ENCODE peak calls at places on chromosomes 16 and 17, in five cellular contexts. W is GM10248, K is GM23248, M is GM04504, D is GM04503. A is an unnamed sample.

GRCh38 chr16:2598723-2599122 is 60.9 kb downstream of the PDPK1 start:
- DNase-seq in W (no peak), D (no peak), K (no peak), M (no peak), A (no peak)

GRCh38 chr16:52873997-52874500 is 178.6 kb downstream of the CHD9NB start:
- DNase-seq in K (no peak), W (no peak), M (no peak), D (no peak), A (no peak)

GRCh38 chr17:41533613-41534012 is 5.5 kb upstream of the KRT19 start:
- DNase-seq in M (no peak), K (no peak), D (no peak), W (no peak), A (no peak)

GRCh38 chr17:50918071-50918932 is 52.1 kb upstream of the TOB1 start:
- DNase-seq in D (no peak), M (no peak), K (no peak), W (no peak), A (no peak)

GRCh38 chr17:82960419-82961271 is 118.8 kb upstream of the METRNL start:
- DNase-seq in W (no peak), D (no peak), K (no peak), M (no peak), A (no peak)

GRCh38 chr16:8948069-8948593 is 15.6 kb downstream of the USP7 start:
- DNase-seq in W (no peak), K (no peak), D (no peak), M (no peak), A (no peak)

GRCh38 chr17:78736526-78737079 is 45.5 kb downstream of the CYTH1 start:
- DNase-seq in K (no peak), D (no peak), W (peak; percentile 62), M (no peak), A (no peak)

GRCh38 chr17:69269174-69269998 is 40.8 kb upstream of the ABCA10 start:
- DNase-seq in D (peak; percentile 24), M (peak; percentile 39), W (no peak), K (peak; percentile 59), A (peak; percentile 89)

GRCh38 chr16:3059041-3059722 is 6.3 kb upstream of the IL32 start:
- DNase-seq in K (peak; percentile 93), M (peak; percentile 74), D (peak; percentile 50), W (peak; percentile 95), A (peak; percentile 16)

GRCh38 chr16:66167564-66168291 is 198.8 kb upstream of the CDH5 start:
- DNase-seq in D (no peak), M (no peak), W (no peak), K (no peak), A (no peak)

GRCh38 chr16:2087426-2088191 is 39.8 kb downstream of the TSC2 start:
- DNase-seq in W (no peak), D (no peak), K (no peak), M (no peak), A (no peak)

GRCh38 chr16:66609139-66609510 is 4.6 kb downstream of the CMTM3 start:
- DNase-seq in D (no peak), W (no peak), M (no peak), K (no peak), A (no peak)

GRCh38 chr16:11268921-11269375 is at the start of gene TNP2:
- DNase-seq in M (no peak), W (no peak), K (no peak), D (no peak), A (no peak)

GRCh38 chr17:8223356-8224063 is 13.1 kb upstream of the AURKB start:
- DNase-seq in K (peak; percentile 71), M (no peak), W (peak; percentile 60), D (no peak), A (no peak)

GRCh38 chr17:7440823-7441174 is 1.5 kb downstream of the FGF11 start:
- DNase-seq in W (peak; percentile 78), D (no peak), K (peak; percentile 52), M (no peak), A (no peak)

GRCh38 chr16:31214705-31215286 is 877 bp downstream of the TRIM72 start:
- DNase-seq in K (peak; percentile 24), D (no peak), W (no peak), M (no peak), A (no peak)

GRCh38 chr17:1416414-1416813 is 16.4 kb upstream of the YWHAE start:
- DNase-seq in D (no peak), W (no peak), K (no peak), M (no peak), A (no peak)

GRCh38 chr16:2786061-2786825 is 1.1 kb downstream of the PRSS33 start:
- DNase-seq in D (no peak), K (no peak), M (no peak), W (no peak), A (no peak)

GRCh38 chr17:73901661-73902415 is 257.6 kb upstream of the SDK2 start:
- DNase-seq in D (no peak), M (no peak), K (peak; percentile 12), W (no peak), A (no peak)

GRCh38 chr17:83004791-83005380 is 74.5 kb upstream of the METRNL start:
- DNase-seq in M (no peak), K (no peak), D (no peak), W (no peak), A (no peak)

GRCh38 chr16:56743840-56744239 is 13.9 kb downstream of the NUP93 start:
- DNase-seq in K (peak; percentile 89), D (peak; percentile 83), M (peak; percentile 82), W (no peak), A (no peak)

A was measured in AG04449.